ENCODE peak calls at places on chromosomes 5 and 9, in ten cellular contexts. One of them, this sample, is unnamed.

GRCh38 chr5:2006193-2006970 is 123.7 kb upstream of the IRX4 start:
- DNase-seq in fibroblast of the aortic adventitia: no peak
- DNase-seq in A549: no peak
- DNase-seq in progenitor cell of endocrine pancreas: no peak
- DNase-seq in fibroblast of lung: no peak
- DNase-seq in stomach: no peak
- DNase-seq in cardiac muscle cell: no peak
- DNase-seq in sigmoid colon: no peak
- DNase-seq in H9: no peak
- DNase-seq in NB4: no peak
- DNase-seq in this sample: no peak

GRCh38 chr9:124273428-124274153 is 15.8 kb downstream of the NEK6 start:
- DNase-seq in fibroblast of the aortic adventitia: no peak
- DNase-seq in A549: no peak
- DNase-seq in progenitor cell of endocrine pancreas: no peak
- DNase-seq in fibroblast of lung: no peak
- DNase-seq in stomach: no peak
- DNase-seq in cardiac muscle cell: no peak
- DNase-seq in sigmoid colon: no peak
- DNase-seq in H9: no peak
- DNase-seq in NB4: no peak
- DNase-seq in this sample: no peak

GRCh38 chr5:122977306-122977705 is 59.2 kb downstream of the PPIC start:
- DNase-seq in fibroblast of the aortic adventitia: no peak
- DNase-seq in A549: no peak
- DNase-seq in progenitor cell of endocrine pancreas: no peak
- DNase-seq in fibroblast of lung: no peak
- DNase-seq in stomach: no peak
- DNase-seq in cardiac muscle cell: no peak
- DNase-seq in sigmoid colon: no peak
- DNase-seq in H9: no peak
- DNase-seq in NB4: no peak
- DNase-seq in this sample: no peak

GRCh38 chr5:95843733-95844223 is 21.3 kb upstream of the GLRX start:
- DNase-seq in fibroblast of the aortic adventitia: peak; percentile 73
- DNase-seq in A549: no peak
- DNase-seq in progenitor cell of endocrine pancreas: no peak
- DNase-seq in fibroblast of lung: peak; percentile 79
- DNase-seq in stomach: peak; percentile 55
- DNase-seq in cardiac muscle cell: no peak
- DNase-seq in sigmoid colon: no peak
- DNase-seq in H9: no peak
- DNase-seq in NB4: no peak
- DNase-seq in this sample: no peak

GRCh38 chr9:127290666-127291065 is 26.1 kb downstream of the GARNL3 start:
- DNase-seq in fibroblast of the aortic adventitia: no peak
- DNase-seq in A549: no peak
- DNase-seq in progenitor cell of endocrine pancreas: no peak
- DNase-seq in fibroblast of lung: no peak
- DNase-seq in stomach: no peak
- DNase-seq in cardiac muscle cell: no peak
- DNase-seq in sigmoid colon: no peak
- DNase-seq in H9: no peak
- DNase-seq in NB4: no peak
- DNase-seq in this sample: no peak

GRCh38 chr5:169298193-169298592 is 2.7 kb downstream of the SLIT3 start:
- DNase-seq in fibroblast of the aortic adventitia: no peak
- DNase-seq in A549: no peak
- DNase-seq in progenitor cell of endocrine pancreas: no peak
- DNase-seq in fibroblast of lung: no peak
- DNase-seq in stomach: no peak
- DNase-seq in cardiac muscle cell: no peak
- DNase-seq in sigmoid colon: no peak
- DNase-seq in H9: no peak
- DNase-seq in NB4: no peak
- DNase-seq in this sample: no peak

GRCh38 chr5:154162475-154163217 is 27.9 kb upstream of the GALNT10 start:
- DNase-seq in fibroblast of the aortic adventitia: no peak
- DNase-seq in A549: no peak
- DNase-seq in progenitor cell of endocrine pancreas: no peak
- DNase-seq in fibroblast of lung: peak; percentile 18
- DNase-seq in stomach: no peak
- DNase-seq in cardiac muscle cell: no peak
- DNase-seq in sigmoid colon: no peak
- DNase-seq in H9: no peak
- DNase-seq in NB4: no peak
- DNase-seq in this sample: no peak

GRCh38 chr5:42912184-42912766 is 100.6 kb upstream of the SELENOP start:
- DNase-seq in fibroblast of the aortic adventitia: peak; percentile 70
- DNase-seq in A549: peak; percentile 57
- DNase-seq in progenitor cell of endocrine pancreas: no peak
- DNase-seq in fibroblast of lung: peak; percentile 84
- DNase-seq in stomach: no peak
- DNase-seq in cardiac muscle cell: peak; percentile 10
- DNase-seq in sigmoid colon: no peak
- DNase-seq in H9: no peak
- DNase-seq in NB4: peak; percentile 71
- DNase-seq in this sample: peak; percentile 13

GRCh38 chr9:86022687-86023266 is 76.6 kb downstream of the GOLM1 start:
- DNase-seq in fibroblast of the aortic adventitia: no peak
- DNase-seq in A549: no peak
- DNase-seq in progenitor cell of endocrine pancreas: no peak
- DNase-seq in fibroblast of lung: no peak
- DNase-seq in stomach: no peak
- DNase-seq in cardiac muscle cell: no peak
- DNase-seq in sigmoid colon: no peak
- DNase-seq in H9: no peak
- DNase-seq in NB4: no peak
- DNase-seq in this sample: no peak

GRCh38 chr5:546376-546908 is 22.2 kb upstream of the SLC9A3 start:
- DNase-seq in fibroblast of the aortic adventitia: no peak
- DNase-seq in A549: no peak
- DNase-seq in progenitor cell of endocrine pancreas: no peak
- DNase-seq in fibroblast of lung: no peak
- DNase-seq in stomach: peak; percentile 41
- DNase-seq in cardiac muscle cell: no peak
- DNase-seq in sigmoid colon: peak; percentile 43
- DNase-seq in H9: no peak
- DNase-seq in NB4: no peak
- DNase-seq in this sample: no peak

GRCh38 chr9:105044458-105044857 is 116.5 kb upstream of the ABCA1 start:
- DNase-seq in fibroblast of the aortic adventitia: no peak
- DNase-seq in A549: no peak
- DNase-seq in progenitor cell of endocrine pancreas: no peak
- DNase-seq in fibroblast of lung: no peak
- DNase-seq in stomach: no peak
- DNase-seq in cardiac muscle cell: no peak
- DNase-seq in sigmoid colon: no peak
- DNase-seq in H9: no peak
- DNase-seq in NB4: no peak
- DNase-seq in this sample: no peak

GRCh38 chr9:112072721-112073553 is 102.2 kb downstream of the SUSD1 start:
- DNase-seq in fibroblast of the aortic adventitia: peak; percentile 99
- DNase-seq in A549: no peak
- DNase-seq in progenitor cell of endocrine pancreas: no peak
- DNase-seq in fibroblast of lung: peak; percentile 91
- DNase-seq in stomach: no peak
- DNase-seq in cardiac muscle cell: no peak
- DNase-seq in sigmoid colon: no peak
- DNase-seq in H9: no peak
- DNase-seq in NB4: no peak
- DNase-seq in this sample: peak; percentile 92

DNA sequence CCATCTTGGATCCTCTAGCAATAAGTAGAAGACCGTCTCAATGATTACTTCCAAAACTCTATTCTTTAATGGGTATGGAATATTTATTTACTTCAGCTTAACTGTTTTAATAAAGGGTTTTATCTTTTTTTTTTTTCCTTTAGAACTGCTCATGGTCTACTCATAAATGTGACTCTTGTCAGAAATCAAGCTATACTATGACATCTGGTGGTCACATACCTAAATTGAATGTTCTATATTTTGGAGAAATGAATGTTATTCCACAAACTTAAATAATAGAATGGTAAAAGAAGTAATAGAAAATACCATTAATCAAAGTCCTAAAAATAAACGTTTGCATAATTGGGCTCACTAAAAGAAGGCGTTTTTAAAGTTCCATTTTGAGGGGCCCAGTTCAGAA is 131.2 kb upstream of the PLCXD3 start:
- DNase-seq in fibroblast of the aortic adventitia: peak; percentile 52
- DNase-seq in A549: no peak
- DNase-seq in progenitor cell of endocrine pancreas: no peak
- DNase-seq in fibroblast of lung: peak; percentile 41
- DNase-seq in stomach: no peak
- DNase-seq in cardiac muscle cell: no peak
- DNase-seq in sigmoid colon: no peak
- DNase-seq in H9: no peak
- DNase-seq in NB4: no peak
- DNase-seq in this sample: no peak
- TF ChIP-seq CTCF in fibroblast of the aortic adventitia: no peak
- TF ChIP-seq CTCF in A549: no peak
- TF ChIP-seq CTCF in progenitor cell of endocrine pancreas: peak; percentile 36
- TF ChIP-seq CTCF in fibroblast of lung: peak; percentile 14
- TF ChIP-seq CTCF in stomach: no peak
- TF ChIP-seq CTCF in cardiac muscle cell: peak; percentile 22
- TF ChIP-seq CTCF in sigmoid colon: no peak
- TF ChIP-seq CTCF in H9: peak; percentile 59
- TF ChIP-seq CTCF in NB4: no peak
- TF ChIP-seq CTCF in this sample: peak; percentile 15

DNA sequence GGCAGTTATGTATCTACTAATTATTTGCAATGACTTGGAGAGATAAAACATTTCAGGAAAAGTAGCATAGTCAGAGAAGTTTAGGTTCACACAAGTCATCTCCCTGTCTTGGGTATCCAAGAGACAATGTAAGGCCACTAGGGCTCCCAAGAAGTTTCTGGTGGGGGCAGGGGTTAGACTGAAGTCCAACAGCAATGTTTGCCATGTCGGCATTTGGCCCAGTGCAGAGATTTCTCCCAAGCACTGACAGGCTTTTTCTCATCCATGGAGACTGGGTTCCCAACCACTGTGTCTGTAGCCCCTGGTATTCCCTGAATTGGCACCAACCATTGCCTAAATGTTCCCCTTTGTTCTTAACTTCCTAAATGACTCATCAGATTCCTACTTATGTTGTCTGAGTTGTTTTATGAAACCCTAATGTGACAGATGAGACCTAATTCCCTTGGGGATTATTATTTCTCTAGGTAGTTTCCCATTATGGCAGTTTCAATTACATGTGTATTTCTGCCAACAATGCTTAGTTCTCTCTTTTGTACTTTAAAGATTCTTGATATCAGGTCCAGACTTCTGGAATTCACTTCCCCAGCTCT is 103.6 kb upstream of the EGFLAM start:
- DNase-seq in fibroblast of the aortic adventitia: no peak
- DNase-seq in A549: no peak
- DNase-seq in progenitor cell of endocrine pancreas: no peak
- DNase-seq in fibroblast of lung: no peak
- DNase-seq in stomach: no peak
- DNase-seq in cardiac muscle cell: no peak
- DNase-seq in sigmoid colon: no peak
- DNase-seq in H9: no peak
- DNase-seq in NB4: no peak
- DNase-seq in this sample: no peak
- TF ChIP-seq CTCF in fibroblast of the aortic adventitia: no peak
- TF ChIP-seq CTCF in A549: no peak
- TF ChIP-seq CTCF in progenitor cell of endocrine pancreas: no peak
- TF ChIP-seq CTCF in fibroblast of lung: no peak
- TF ChIP-seq CTCF in stomach: no peak
- TF ChIP-seq CTCF in cardiac muscle cell: no peak
- TF ChIP-seq CTCF in sigmoid colon: no peak
- TF ChIP-seq CTCF in H9: no peak
- TF ChIP-seq CTCF in NB4: no peak
- TF ChIP-seq CTCF in this sample: no peak

DNA sequence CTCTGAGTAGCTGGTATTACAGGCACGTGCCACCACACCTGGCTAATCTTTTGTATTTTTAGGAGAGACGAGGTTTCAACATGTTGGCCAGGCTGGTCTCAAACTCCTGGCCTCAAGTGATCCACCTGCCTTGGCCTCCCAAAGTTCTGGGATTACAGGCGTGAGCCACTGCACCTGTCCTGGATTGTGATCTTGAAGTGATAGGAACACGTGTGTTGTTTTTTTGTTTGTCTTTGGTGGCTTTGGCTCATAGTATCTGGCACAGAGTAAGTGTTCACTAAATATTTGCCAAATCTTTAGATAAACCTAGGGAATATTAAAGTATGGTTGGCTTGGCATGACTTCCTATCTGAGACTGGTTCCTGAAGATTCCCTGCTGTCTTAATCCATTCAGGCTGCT is 172.7 kb downstream of the ARHGAP26 start:
- DNase-seq in fibroblast of the aortic adventitia: no peak
- DNase-seq in A549: no peak
- DNase-seq in progenitor cell of endocrine pancreas: no peak
- DNase-seq in fibroblast of lung: no peak
- DNase-seq in stomach: no peak
- DNase-seq in cardiac muscle cell: no peak
- DNase-seq in sigmoid colon: no peak
- DNase-seq in H9: no peak
- DNase-seq in NB4: no peak
- DNase-seq in this sample: no peak
- TF ChIP-seq CTCF in fibroblast of the aortic adventitia: no peak
- TF ChIP-seq CTCF in A549: no peak
- TF ChIP-seq CTCF in progenitor cell of endocrine pancreas: no peak
- TF ChIP-seq CTCF in fibroblast of lung: no peak
- TF ChIP-seq CTCF in stomach: no peak
- TF ChIP-seq CTCF in cardiac muscle cell: no peak
- TF ChIP-seq CTCF in sigmoid colon: no peak
- TF ChIP-seq CTCF in H9: no peak
- TF ChIP-seq CTCF in NB4: no peak
- TF ChIP-seq CTCF in this sample: no peak

GRCh38 chr9:98191210-98191609 is 1.2 kb downstream of the CORO2A start:
- DNase-seq in fibroblast of the aortic adventitia: no peak
- DNase-seq in A549: no peak
- DNase-seq in progenitor cell of endocrine pancreas: no peak
- DNase-seq in fibroblast of lung: no peak
- DNase-seq in stomach: no peak
- DNase-seq in cardiac muscle cell: no peak
- DNase-seq in sigmoid colon: no peak
- DNase-seq in H9: no peak
- DNase-seq in NB4: no peak
- DNase-seq in this sample: no peak

GRCh38 chr9:98190757-98191105 is 1.7 kb downstream of the CORO2A start:
- DNase-seq in fibroblast of the aortic adventitia: no peak
- DNase-seq in A549: no peak
- DNase-seq in progenitor cell of endocrine pancreas: no peak
- DNase-seq in fibroblast of lung: no peak
- DNase-seq in stomach: no peak
- DNase-seq in cardiac muscle cell: no peak
- DNase-seq in sigmoid colon: no peak
- DNase-seq in H9: no peak
- DNase-seq in NB4: no peak
- DNase-seq in this sample: no peak

GRCh38 chr9:98193336-98193944 is 1.0 kb upstream of the CORO2A start:
- DNase-seq in fibroblast of the aortic adventitia: no peak
- DNase-seq in A549: no peak
- DNase-seq in progenitor cell of endocrine pancreas: no peak
- DNase-seq in fibroblast of lung: no peak
- DNase-seq in stomach: no peak
- DNase-seq in cardiac muscle cell: no peak
- DNase-seq in sigmoid colon: no peak
- DNase-seq in H9: no peak
- DNase-seq in NB4: no peak
- DNase-seq in this sample: no peak

GRCh38 chr9:98191615-98192502 is 578 bp downstream of the CORO2A start:
- DNase-seq in fibroblast of the aortic adventitia: no peak
- DNase-seq in A549: no peak
- DNase-seq in progenitor cell of endocrine pancreas: peak; percentile 30
- DNase-seq in fibroblast of lung: no peak
- DNase-seq in stomach: peak; percentile 48
- DNase-seq in cardiac muscle cell: peak; percentile 25
- DNase-seq in sigmoid colon: no peak
- DNase-seq in H9: peak; percentile 66
- DNase-seq in NB4: peak; percentile 57
- DNase-seq in this sample: no peak

GRCh38 chr9:98192503-98193335 is at the start of gene CORO2A:
- DNase-seq in fibroblast of the aortic adventitia: peak; percentile 41
- DNase-seq in A549: peak; percentile 80
- DNase-seq in progenitor cell of endocrine pancreas: peak; percentile 69
- DNase-seq in fibroblast of lung: peak; percentile 58
- DNase-seq in stomach: peak; percentile 88
- DNase-seq in cardiac muscle cell: peak; percentile 90
- DNase-seq in sigmoid colon: peak; percentile 75
- DNase-seq in H9: peak; percentile 88
- DNase-seq in NB4: peak; percentile 85
- DNase-seq in this sample: peak; percentile 7
- TF ChIP-seq CTCF in fibroblast of the aortic adventitia: peak; percentile 48
- TF ChIP-seq CTCF in A549: peak; percentile 54
- TF ChIP-seq CTCF in progenitor cell of endocrine pancreas: peak; percentile 59
- TF ChIP-seq CTCF in fibroblast of lung: peak; percentile 57
- TF ChIP-seq CTCF in stomach: peak; percentile 46
- TF ChIP-seq CTCF in cardiac muscle cell: peak; percentile 62
- TF ChIP-seq CTCF in sigmoid colon: peak; percentile 20
- TF ChIP-seq CTCF in H9: peak; percentile 73
- TF ChIP-seq CTCF in NB4: peak; percentile 39
- TF ChIP-seq CTCF in this sample: peak; percentile 61

This sample was measured in AG04450.